ENCODE peak calls at places on chromosome 3, in eight cellular contexts. I, N, O, F, B, H, X and T are unnamed samples.

GRCh38 chr3:48057521-48057920 is 41.3 kb upstream of the MAP4 start:
- DNase-seq in I (no peak), N (no peak), O (no peak), F (no peak), B (no peak), H (no peak), X (no peak), T (no peak)

GRCh38 chr3:196096382-196096953 is 14.6 kb upstream of the TFRC start:
- DNase-seq in I (peak), N (no peak), O (no peak), F (peak), B (no peak), H (no peak), X (peak), T (peak)

GRCh38 chr3:187713504-187713903 is 11.1 kb upstream of the RTP2 start:
- DNase-seq in I (no peak), N (no peak), O (no peak), F (no peak), B (no peak), H (no peak), X (no peak), T (no peak)

GRCh38 chr3:106862067-106862466 is 515.2 kb upstream of the CCDC54 start:
- DNase-seq in I (no peak), N (no peak), O (no peak), F (no peak), B (no peak), H (no peak), X (no peak), T (no peak)

GRCh38 chr3:185253645-185254410 is at the start of gene EHHADH:
- DNase-seq in I (peak), N (no peak), O (peak), F (peak), B (peak), H (peak), X (peak), T (peak)

GRCh38 chr3:30293621-30294240 is 312.7 kb upstream of the TGFBR2 start:
- DNase-seq in I (no peak), N (no peak), O (no peak), F (no peak), B (no peak), H (no peak), X (no peak), T (no peak)

GRCh38 chr3:52245322-52246263 is at the start of gene PPM1M:
- DNase-seq in I (peak), N (no peak), O (peak), F (no peak), B (peak), H (peak), X (peak), T (peak)

GRCh38 chr3:15969874-15970640 is 172.3 kb upstream of the ANKRD28 start:
- DNase-seq in I (no peak), N (no peak), O (no peak), F (no peak), B (no peak), H (no peak), X (no peak), T (no peak)

GRCh38 chr3:11118181-11118682 is 36.1 kb upstream of the HRH1 start:
- DNase-seq in I (no peak), N (no peak), O (no peak), F (no peak), B (no peak), H (no peak), X (no peak), T (no peak)

GRCh38 chr3:67765575-67765974 is 111.2 kb upstream of the SUCLG2 start:
- DNase-seq in I (no peak), N (no peak), O (no peak), F (no peak), B (no peak), H (no peak), X (no peak), T (no peak)

GRCh38 chr3:100068758-100069345 is 45.4 kb downstream of the FILIP1L start:
- DNase-seq in I (peak), N (peak), O (peak), F (peak), B (peak), H (peak), X (peak), T (peak)

GRCh38 chr3:164533275-164533674 is 545.0 kb downstream of the SI start:
- DNase-seq in I (no peak), N (no peak), O (no peak), F (no peak), B (no peak), H (no peak), X (no peak), T (no peak)

GRCh38 chr3:18890459-18890858 is 257.9 kb upstream of the KCNH8 start:
- DNase-seq in I (no peak), N (no peak), O (no peak), F (no peak), B (no peak), H (no peak), X (no peak), T (no peak)

GRCh38 chr3:179027326-179027900 is 44.2 kb downstream of the ZMAT3 start:
- DNase-seq in I (no peak), N (no peak), O (no peak), F (peak), B (no peak), H (no peak), X (no peak), T (no peak)

GRCh38 chr3:52291508-52292181 is 4.0 kb downstream of the GLYCTK start:
- DNase-seq in I (no peak), N (no peak), O (no peak), F (no peak), B (peak), H (no peak), X (peak), T (peak)

GRCh38 chr3:188938999-188939398 is 232.8 kb upstream of the TPRG1 start:
- DNase-seq in I (no peak), N (no peak), O (no peak), F (no peak), B (no peak), H (no peak), X (no peak), T (no peak)

GRCh38 chr3:8301977-8302589 is 199.5 kb upstream of the LMCD1 start:
- DNase-seq in I (no peak), N (no peak), O (peak), F (no peak), B (no peak), H (no peak), X (no peak), T (no peak)

GRCh38 chr3:182509312-182509711 is 284.0 kb upstream of the ATP11B start:
- DNase-seq in I (no peak), N (no peak), O (no peak), F (no peak), B (no peak), H (no peak), X (no peak), T (no peak)

GRCh38 chr3:149717391-149718056 is 34.8 kb downstream of the COMMD2 start:
- DNase-seq in I (peak), N (no peak), O (peak), F (peak), B (no peak), H (no peak), X (peak), T (peak)

GRCh38 chr3:145776782-145777408 is 384.1 kb downstream of the PLOD2 start:
- DNase-seq in I (peak), N (peak), O (peak), F (peak), B (no peak), H (no peak), X (no peak), T (no peak)

GRCh38 chr3:174342941-174343431 is 516.1 kb upstream of the NAALADL2 start:
- DNase-seq in I (no peak), N (no peak), O (no peak), F (no peak), B (no peak), H (no peak), X (no peak), T (no peak)

GRCh38 chr3:196774191-196774820 is 34.6 kb downstream of the PAK2 start:
- DNase-seq in I (no peak), N (no peak), O (no peak), F (no peak), B (no peak), H (no peak), X (no peak), T (no peak)

GRCh38 chr3:70822777-70823176 is 510.3 kb upstream of the MDFIC2 start:
- DNase-seq in I (no peak), N (no peak), O (no peak), F (no peak), B (no peak), H (no peak), X (no peak), T (no peak)

GRCh38 chr3:172103724-172104123 is 64.3 kb downstream of the FNDC3B start:
- DNase-seq in I (no peak), N (no peak), O (no peak), F (no peak), B (no peak), H (no peak), X (no peak), T (no peak)

GRCh38 chr3:126522363-126522788 is 1.6 kb upstream of the CHST13 start:
- DNase-seq in I (peak), N (no peak), O (peak), F (peak), B (peak), H (no peak), X (peak), T (peak)

GRCh38 chr3:185264849-185265553 is 11.2 kb upstream of the EHHADH start:
- DNase-seq in I (no peak), N (no peak), O (no peak), F (no peak), B (no peak), H (no peak), X (no peak), T (no peak)

GRCh38 chr3:129855454-129856419 is 37.8 kb downstream of the TMCC1 start:
- DNase-seq in I (no peak), N (no peak), O (peak), F (no peak), B (no peak), H (no peak), X (no peak), T (no peak)

GRCh38 chr3:42189746-42190145 is 76.2 kb downstream of the CCK start:
- DNase-seq in I (peak), N (no peak), O (no peak), F (no peak), B (no peak), H (no peak), X (no peak), T (no peak)

GRCh38 chr3:77068808-77069207 is 28.9 kb downstream of the ROBO2 start:
- DNase-seq in I (no peak), N (no peak), O (no peak), F (no peak), B (no peak), H (no peak), X (no peak), T (no peak)

GRCh38 chr3:69324362-69325025 is 61.4 kb downstream of the FRMD4B start:
- DNase-seq in I (no peak), N (peak), O (no peak), F (no peak), B (no peak), H (no peak), X (no peak), T (no peak)

GRCh38 chr3:97692406-97692805 is 72.2 kb upstream of the ARL6 start:
- DNase-seq in I (no peak), N (no peak), O (no peak), F (no peak), B (no peak), H (no peak), X (no peak), T (no peak)

GRCh38 chr3:126558336-126559071 is at the start of gene C3orf22:
- DNase-seq in I (peak), N (no peak), O (no peak), F (no peak), B (peak), H (peak), X (peak), T (peak)

GRCh38 chr3:49500408-49501257 is 30.6 kb downstream of the DAG1 start:
- DNase-seq in I (peak), N (no peak), O (peak), F (peak), B (peak), H (no peak), X (peak), T (peak)

GRCh38 chr3:66425032-66425431 is 75.8 kb downstream of the LRIG1 start:
- DNase-seq in I (no peak), N (no peak), O (no peak), F (peak), B (peak), H (no peak), X (peak), T (no peak)

GRCh38 chr3:66427352-66427751 is 73.5 kb downstream of the LRIG1 start:
- DNase-seq in I (no peak), N (no peak), O (no peak), F (no peak), B (no peak), H (no peak), X (peak), T (no peak)

GRCh38 chr3:66426135-66426534 is 74.7 kb downstream of the LRIG1 start:
- DNase-seq in I (no peak), N (no peak), O (no peak), F (no peak), B (no peak), H (no peak), X (peak), T (no peak)

GRCh38 chr3:66425566-66425965 is 75.3 kb downstream of the LRIG1 start:
- DNase-seq in I (no peak), N (no peak), O (no peak), F (no peak), B (no peak), H (no peak), X (no peak), T (no peak)

GRCh38 chr3:66423791-66424190 is 77.0 kb downstream of the LRIG1 start:
- DNase-seq in I (no peak), N (no peak), O (no peak), F (no peak), B (no peak), H (no peak), X (peak), T (no peak)
- H3K27ac ChIP-seq in I (no peak), N (no peak), O (no peak), F (no peak), B (no peak), H (no peak), X (peak), T (peak)

DNA sequence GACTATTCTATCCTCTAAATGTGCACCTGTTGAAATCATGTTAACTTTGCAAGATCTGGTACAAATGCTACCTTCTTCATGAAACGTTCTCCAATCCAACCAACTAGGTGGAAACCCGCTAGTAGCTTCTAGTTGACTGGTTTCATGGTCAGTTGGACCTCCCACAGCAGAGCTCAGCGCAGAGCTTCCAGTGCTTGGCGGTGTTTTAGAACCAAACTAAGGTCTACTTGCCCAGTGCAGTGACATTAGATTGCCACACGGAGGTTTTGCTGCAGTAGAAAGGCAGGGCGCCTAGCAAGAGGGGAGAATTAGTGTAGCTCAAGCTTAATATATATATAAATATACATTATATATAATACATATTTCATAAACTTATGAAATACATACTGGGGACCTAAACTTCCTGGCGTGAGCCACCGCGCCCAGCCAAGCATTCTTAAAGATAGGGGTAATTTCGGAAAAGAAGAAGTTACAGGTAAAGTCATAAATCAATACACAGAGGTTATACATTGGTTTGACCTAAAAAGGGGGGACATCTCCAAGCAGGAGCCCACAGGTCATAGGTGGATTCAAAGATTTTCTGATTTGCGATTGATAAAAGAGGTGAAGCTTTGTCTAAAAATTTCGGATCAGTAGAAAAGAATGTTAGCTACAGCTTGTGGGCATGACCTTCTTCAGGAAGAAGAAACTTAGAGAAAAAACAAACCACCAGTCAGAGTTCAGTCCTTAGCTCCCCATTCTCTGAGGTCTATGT is 2.0 kb upstream of the OXSR1 start:
- DNase-seq in I (no peak), N (no peak), O (peak), F (no peak), B (no peak), H (no peak), X (no peak), T (no peak)
- TF ChIP-seq CTCF in I (no peak), N (no peak), O (no peak), F (no peak), B (no peak), H (no peak), X (no peak), T (peak)

GRCh38 chr3:192875971-192876565 is 41.6 kb downstream of the MB21D2 start:
- DNase-seq in I (no peak), N (no peak), O (no peak), F (no peak), B (no peak), H (no peak), X (no peak), T (no peak)
- TF ChIP-seq EP300 in I (no peak), N (no peak), O (no peak), F (no peak), B (no peak), H (no peak), X (no peak), T (no peak)

GRCh38 chr3:4491873-4492239 is 1.3 kb upstream of the ITPR1 start:
- DNase-seq in I (no peak), N (no peak), O (no peak), F (no peak), B (no peak), H (no peak), X (no peak), T (no peak)

GRCh38 chr3:4493931-4494806 is 1.0 kb downstream of the ITPR1 start:
- DNase-seq in I (no peak), N (no peak), O (no peak), F (no peak), B (peak), H (no peak), X (peak), T (peak)

GRCh38 chr3:4492240-4493007 is 724 bp upstream of the ITPR1 start:
- DNase-seq in I (peak), N (peak), O (peak), F (peak), B (peak), H (peak), X (peak), T (peak)

GRCh38 chr3:4494807-4495200 is 1.7 kb downstream of the ITPR1 start:
- DNase-seq in I (no peak), N (no peak), O (no peak), F (no peak), B (no peak), H (no peak), X (no peak), T (no peak)

DNA sequence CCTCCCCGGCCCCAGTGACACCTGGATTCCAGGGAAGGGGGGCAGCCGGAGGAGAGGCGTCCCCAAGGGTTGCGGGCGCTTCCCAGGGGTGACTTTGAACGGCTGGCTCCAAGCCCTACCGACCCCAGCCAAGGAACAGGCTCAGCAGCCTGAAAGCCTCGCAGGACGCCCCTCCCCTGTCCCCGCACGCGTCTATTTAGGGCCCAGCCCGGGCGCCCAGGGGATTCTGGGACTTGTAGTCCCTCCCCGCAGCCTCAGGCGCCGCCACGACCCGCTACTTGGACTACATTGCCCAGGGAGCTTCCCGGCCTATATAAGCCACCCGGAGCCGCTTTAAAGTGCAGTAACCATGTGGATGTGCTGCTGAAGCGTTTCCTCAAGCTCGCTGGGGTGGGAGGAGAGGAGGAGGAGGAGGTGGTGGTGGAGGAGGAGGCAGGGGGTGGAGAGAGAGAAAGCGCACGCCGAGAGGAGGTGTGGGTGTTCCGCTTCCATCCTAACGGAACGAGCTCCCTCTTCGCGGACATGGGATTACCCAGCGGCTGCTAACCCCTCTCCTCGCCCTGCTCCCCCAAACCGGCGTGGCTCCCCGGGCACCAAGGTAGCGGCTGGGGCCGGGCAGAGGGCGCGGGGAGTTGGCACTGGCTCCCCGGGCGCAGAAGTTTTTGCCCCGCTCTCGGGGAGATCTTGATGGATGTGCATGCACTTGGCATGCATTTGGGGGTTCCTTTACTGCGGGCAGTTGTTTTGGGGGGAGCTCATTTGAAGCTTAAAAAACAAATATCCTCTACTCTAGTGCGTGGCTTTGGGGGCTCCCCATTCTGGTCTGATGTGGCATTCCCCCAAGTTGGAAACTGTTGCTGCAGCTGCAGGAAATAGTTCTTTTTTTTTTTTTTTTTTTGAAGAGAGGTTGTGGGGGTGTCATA is at the start of gene ITPR1:
- DNase-seq in I (peak), N (peak), O (peak), F (peak), B (peak), H (peak), X (peak), T (peak)
- H3K27ac ChIP-seq in I (peak), N (peak), O (peak), F (peak), B (peak), H (peak), X (peak), T (peak)